ENCODE peak calls at places on chromosomes 13 and 19, in six cellular contexts. N is K562, R is H1, V is WTC11, J is endothelial cell of umbilical vein, S is HepG2. M is an unnamed sample.

GRCh38 chr13:78881746-78882145 is 222.8 kb upstream of the OBI1 start:
- DNase-seq in V (no peak), N (no peak), S (no peak), R (no peak), J (no peak), M (no peak)

GRCh38 chr13:107124129-107124718 is 556.3 kb upstream of the ARGLU1 start:
- DNase-seq in S (peak), V (no peak), N (no peak), J (peak), R (no peak), M (peak)

GRCh38 chr19:18086590-18087138 is at the start of gene IL12RB1:
- DNase-seq in J (no peak), V (no peak), S (no peak), N (no peak), R (no peak), M (no peak)

GRCh38 chr19:40831502-40832430 is 18.5 kb downstream of the CYP2A6 start:
- DNase-seq in N (no peak), S (peak), J (no peak), R (no peak), V (no peak), M (peak)

GRCh38 chr19:19342086-19343015 is 21.7 kb downstream of the MAU2 start:
- DNase-seq in J (peak), R (peak), N (peak), V (peak), S (peak), M (peak)

GRCh38 chr19:49887653-49888477 is 8.8 kb downstream of the IL4I1 start:
- DNase-seq in R (no peak), V (no peak), N (no peak), S (no peak), J (no peak), M (no peak)

GRCh38 chr19:42301646-42302204 is at the start of gene PRR19:
- DNase-seq in N (peak), J (no peak), R (no peak), V (no peak), S (no peak), M (no peak)

GRCh38 chr19:11736696-11737095 is 2.0 kb downstream of the ZNF823 start:
- DNase-seq in R (no peak), V (no peak), N (peak), J (no peak), S (no peak), M (no peak)

GRCh38 chr13:36418022-36418805 is 14.1 kb upstream of the CCNA1 start:
- DNase-seq in J (peak), N (no peak), S (no peak), V (no peak), R (no peak), M (no peak)

GRCh38 chr19:17468302-17469091 is 1.8 kb upstream of the SLC27A1 start:
- DNase-seq in V (no peak), R (no peak), N (no peak), J (no peak), S (no peak), M (no peak)

GRCh38 chr13:36163809-36164308 is 32.7 kb upstream of the DCLK1 start:
- DNase-seq in J (no peak), V (no peak), N (no peak), R (no peak), S (no peak), M (no peak)

GRCh38 chr13:113082198-113083021 is 23.2 kb upstream of the F7 start:
- DNase-seq in N (no peak), R (no peak), S (no peak), V (no peak), J (no peak), M (no peak)

GRCh38 chr19:38004100-38004504 is 97.1 kb downstream of the SIPA1L3 start:
- DNase-seq in J (no peak), S (no peak), N (no peak), V (no peak), R (no peak), M (no peak)

GRCh38 chr19:4444765-4445741 is 12.5 kb downstream of the UBXN6 start:
- DNase-seq in J (no peak), N (peak), R (no peak), V (no peak), S (no peak), M (no peak)

GRCh38 chr19:13718733-13719132 is 45.6 kb upstream of the MRI1 start:
- DNase-seq in N (no peak), J (no peak), R (peak), V (peak), S (no peak), M (peak)

GRCh38 chr19:5623397-5624153 is 692 bp downstream of the SAFB start:
- DNase-seq in S (no peak), N (no peak), V (no peak), J (peak), R (no peak), M (no peak)

GRCh38 chr13:40652588-40652940 is 13.9 kb downstream of the FOXO1 start:
- DNase-seq in J (no peak), N (no peak), R (no peak), V (no peak), S (no peak), M (no peak)
- TF ChIP-seq JUN in J (no peak), N (no peak), R (no peak), V (no peak), S (no peak), M (no peak)

GRCh38 chr13:26220575-26220974 is 1.5 kb downstream of the RNF6 start:
- DNase-seq in V (no peak), N (no peak), R (no peak), J (peak), S (no peak), M (no peak)
- TF ChIP-seq JUN in V (no peak), N (no peak), R (no peak), J (no peak), S (no peak), M (no peak)

GRCh38 chr13:73893833-73894232 is 240.4 kb downstream of the KLF12 start:
- DNase-seq in S (no peak), J (no peak), R (no peak), N (no peak), V (no peak), M (no peak)
- TF ChIP-seq JUN in S (no peak), J (no peak), R (no peak), N (no peak), V (no peak), M (no peak)

DNA sequence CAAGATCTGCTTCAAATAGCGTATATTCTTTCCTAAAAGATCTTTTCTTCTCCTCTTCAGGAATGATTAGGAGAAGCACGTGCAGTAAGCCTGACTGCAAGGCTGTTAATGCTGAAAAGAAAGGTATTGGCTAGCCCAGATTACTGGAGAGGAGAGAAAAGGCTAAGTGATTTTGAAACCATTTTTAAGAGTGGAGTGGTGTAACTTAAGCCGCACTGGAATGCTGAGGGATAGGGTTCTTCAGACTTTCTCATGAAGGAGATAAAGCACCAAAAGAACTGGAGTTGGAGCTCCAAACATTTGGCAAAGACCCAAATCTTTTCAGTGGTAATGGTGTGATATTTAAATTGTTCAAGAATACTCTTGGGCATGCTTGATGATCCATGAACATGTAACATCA is 388.3 kb downstream of the COG6 start:
- DNase-seq in V (no peak), S (no peak), R (no peak), J (no peak), N (no peak), M (no peak)
- TF ChIP-seq JUN in V (no peak), S (no peak), R (no peak), J (no peak), N (no peak), M (no peak)

DNA sequence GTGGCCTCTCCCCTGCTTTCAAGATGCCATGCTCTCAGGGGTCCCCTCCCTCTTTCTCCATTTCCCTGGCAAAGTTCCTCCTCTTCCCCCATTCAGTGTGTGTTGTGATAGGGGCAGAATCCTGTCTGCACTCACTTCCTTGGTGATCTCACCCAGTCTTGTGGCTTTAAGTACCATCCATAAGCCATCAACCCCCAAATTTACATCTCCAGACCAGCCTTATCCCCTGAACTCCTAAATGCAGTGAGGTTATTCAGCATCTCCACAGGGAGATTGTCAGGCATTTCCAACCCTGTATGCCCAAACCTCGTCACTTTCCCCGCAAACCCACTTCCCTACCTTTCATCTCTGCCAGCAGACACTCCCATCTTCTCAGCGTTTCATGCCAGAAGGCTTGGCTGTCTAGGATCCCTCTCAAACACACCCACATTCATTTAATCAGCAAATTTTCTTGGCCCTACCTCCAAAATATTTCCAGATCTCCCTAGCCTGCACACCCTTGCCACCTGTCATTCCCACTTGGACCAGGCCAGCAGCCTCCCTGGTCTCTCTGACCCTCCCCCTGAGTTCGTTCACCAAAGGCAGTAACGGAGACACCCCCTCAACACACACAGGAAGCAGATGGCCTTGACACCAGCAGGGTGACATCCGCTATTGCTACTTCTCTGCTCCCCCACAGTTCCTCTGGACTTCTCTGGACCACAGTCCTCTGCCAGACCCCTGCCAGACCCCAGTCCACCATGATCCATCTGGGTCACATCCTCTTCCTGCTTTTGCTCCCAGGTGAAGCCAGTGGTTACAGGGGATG is at the start of gene HCST:
- DNase-seq in J (no peak), R (no peak), N (no peak), S (no peak), V (no peak), M (no peak)
- TF ChIP-seq JUN in J (no peak), R (no peak), N (no peak), S (no peak), V (no peak), M (no peak)

DNA sequence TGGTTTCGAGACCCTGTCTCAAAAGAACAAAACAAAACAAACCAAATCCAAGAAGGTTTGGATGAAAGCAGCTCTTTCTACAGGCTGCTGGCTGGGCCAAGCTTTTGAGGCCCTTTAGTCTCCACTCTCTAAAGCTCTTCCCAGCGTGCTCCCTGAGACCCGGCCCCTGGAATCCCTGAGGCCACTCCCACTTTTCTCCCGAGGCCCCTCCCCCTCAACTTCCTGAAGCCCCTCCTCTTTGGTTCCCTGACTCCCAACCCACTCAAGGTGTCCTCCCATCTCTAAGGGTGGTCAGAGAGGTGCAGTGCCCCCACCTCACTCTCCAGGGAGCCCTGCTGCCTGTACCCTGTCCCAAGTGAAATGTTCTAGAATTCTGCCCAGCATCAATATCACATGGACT is 10.6 kb downstream of the ERICH6B start:
- DNase-seq in S (no peak), R (no peak), V (peak), N (no peak), J (no peak), M (no peak)
- TF ChIP-seq JUN in S (no peak), R (no peak), V (no peak), N (no peak), J (no peak), M (no peak)

GRCh38 chr13:50449465-50449864 is 394.0 kb downstream of the DLEU7 start:
- DNase-seq in R (no peak), J (peak), S (no peak), N (no peak), V (no peak), M (no peak)

GRCh38 chr13:50441141-50441540 is 402.4 kb downstream of the DLEU7 start:
- DNase-seq in S (no peak), V (no peak), R (no peak), N (no peak), J (no peak), M (no peak)

GRCh38 chr13:50450279-50450678 is 393.2 kb downstream of the DLEU7 start:
- DNase-seq in R (no peak), N (no peak), S (peak), J (no peak), V (no peak), M (no peak)

GRCh38 chr13:50448535-50448981 is 394.9 kb downstream of the DLEU7 start:
- DNase-seq in S (no peak), N (no peak), V (no peak), J (peak), R (no peak), M (no peak)

GRCh38 chr13:50444726-50445125 is 398.8 kb downstream of the DLEU7 start:
- DNase-seq in R (no peak), N (no peak), S (no peak), J (no peak), V (no peak), M (no peak)
- TF ChIP-seq JUN in R (no peak), N (no peak), S (no peak), J (no peak), V (no peak), M (no peak)

GRCh38 chr13:111492958-111493357 is 172.5 kb downstream of the TEX29 start:
- DNase-seq in R (no peak), V (no peak), S (no peak), N (no peak), J (no peak), M (no peak)

GRCh38 chr13:111492341-111492945 is 172.0 kb downstream of the TEX29 start:
- DNase-seq in J (no peak), N (no peak), S (no peak), V (no peak), R (no peak), M (no peak)

GRCh38 chr13:111491659-111492058 is 171.2 kb downstream of the TEX29 start:
- DNase-seq in R (no peak), S (no peak), J (no peak), V (no peak), N (no peak), M (no peak)

GRCh38 chr13:111494641-111495040 is 174.2 kb downstream of the TEX29 start:
- DNase-seq in V (no peak), N (no peak), S (no peak), J (no peak), R (no peak), M (no peak)

GRCh38 chr13:111493468-111493867 is 173.0 kb downstream of the TEX29 start:
- DNase-seq in S (no peak), N (no peak), V (no peak), R (no peak), J (no peak), M (no peak)
- TF ChIP-seq JUN in S (no peak), N (no peak), V (no peak), R (no peak), J (no peak), M (no peak)

GRCh38 chr13:30898721-30899188 is 7.3 kb upstream of the MEDAG start:
- DNase-seq in R (no peak), N (no peak), V (no peak), S (peak), J (peak), M (no peak)

GRCh38 chr13:30895773-30896172 is 10.3 kb upstream of the MEDAG start:
- DNase-seq in V (no peak), R (no peak), N (no peak), J (peak), S (no peak), M (no peak)

GRCh38 chr13:30889196-30889690 is 16.8 kb upstream of the MEDAG start:
- DNase-seq in V (no peak), S (no peak), R (no peak), N (no peak), J (no peak), M (no peak)

GRCh38 chr13:30898070-30898469 is 8.0 kb upstream of the MEDAG start:
- DNase-seq in J (no peak), V (no peak), R (no peak), S (no peak), N (no peak), M (no peak)

DNA sequence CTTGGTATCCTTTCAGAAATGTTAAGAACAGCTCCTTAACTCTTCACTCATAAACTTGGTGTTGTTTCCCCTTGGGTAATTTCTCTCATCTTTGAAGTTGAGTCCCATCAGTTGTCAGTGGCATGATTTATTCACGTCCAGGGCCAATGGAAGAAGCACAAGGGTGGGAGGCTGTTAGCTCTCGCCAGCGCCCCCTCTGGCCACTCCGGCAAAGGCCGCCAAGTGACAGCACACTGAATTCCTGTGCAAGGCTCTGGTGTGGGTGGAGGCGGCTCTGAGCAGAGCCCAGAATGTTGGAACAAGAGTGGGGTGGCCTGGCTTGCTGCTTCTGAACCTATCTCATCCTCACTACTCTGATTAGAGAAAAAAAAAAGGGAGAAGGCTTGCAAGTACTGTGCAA is 13.1 kb upstream of the MEDAG start:
- DNase-seq in J (no peak), N (peak), V (peak), S (peak), R (no peak), M (peak)
- TF ChIP-seq JUN in J (no peak), N (no peak), V (no peak), S (no peak), R (no peak), M (no peak)

DNA sequence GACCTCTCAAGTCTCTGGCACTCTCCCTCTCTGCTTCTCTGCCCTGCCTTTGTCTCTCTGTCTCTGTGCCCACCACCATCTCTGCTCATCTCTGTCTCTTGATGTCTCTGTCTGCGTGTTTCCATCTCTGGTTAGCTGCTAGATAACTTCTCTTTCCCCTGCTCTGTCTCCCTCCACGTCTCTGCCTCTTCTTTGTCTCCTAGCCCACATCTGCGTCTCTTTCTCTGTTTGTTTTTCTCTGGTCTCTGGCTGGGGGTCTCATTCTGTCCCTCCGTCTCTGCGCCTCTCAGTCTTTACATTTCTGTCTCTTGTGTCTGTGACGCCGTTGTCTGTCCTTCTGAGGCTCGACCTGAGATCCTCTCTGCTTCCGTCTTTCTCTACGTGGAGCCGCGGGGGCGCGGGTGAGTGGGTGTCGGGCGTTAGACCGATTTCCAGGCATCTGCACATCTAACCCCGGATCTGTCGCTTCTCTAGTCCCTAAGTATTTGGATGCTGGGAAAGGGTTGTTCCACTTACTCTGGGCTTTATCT is 386 bp downstream of the GIPR start:
- DNase-seq in R (no peak), N (no peak), S (no peak), V (no peak), J (no peak), M (no peak)
- TF ChIP-seq JUN in R (no peak), N (no peak), S (no peak), V (no peak), J (no peak), M (no peak)

M was measured in A549.